ENCODE peak calls at places on chromosomes 3 and 15, in eight cellular contexts. One of them, this sample, is unnamed.

GRCh38 chr15:95875141-95875643 is 455.3 kb upstream of the NR2F2 start:
- DNase-seq in fibroblast of lung: peak; percentile 64
- DNase-seq in CD8-positive, alpha-beta T cell: no peak
- DNase-seq in CD4-positive, alpha-beta memory T cell: peak; percentile 56
- DNase-seq in GM12878: no peak
- DNase-seq in pancreas: no peak
- DNase-seq in tibial artery: peak; percentile 56
- DNase-seq in uterus: peak; percentile 35
- DNase-seq in this sample: no peak

GRCh38 chr3:61239871-61240270 is 11.4 kb downstream of the FHIT start:
- DNase-seq in uterus: peak; percentile 20
- DNase-seq in CD8-positive, alpha-beta T cell: no peak
- DNase-seq in fibroblast of lung: no peak
- DNase-seq in CD4-positive, alpha-beta memory T cell: no peak
- DNase-seq in GM12878: no peak
- DNase-seq in tibial artery: no peak
- DNase-seq in pancreas: no peak
- DNase-seq in this sample: no peak

GRCh38 chr3:11807651-11808050 is 39.0 kb downstream of the TAMM41 start:
- DNase-seq in uterus: no peak
- DNase-seq in pancreas: no peak
- DNase-seq in fibroblast of lung: no peak
- DNase-seq in CD4-positive, alpha-beta memory T cell: no peak
- DNase-seq in GM12878: no peak
- DNase-seq in CD8-positive, alpha-beta T cell: no peak
- DNase-seq in tibial artery: no peak
- DNase-seq in this sample: no peak

GRCh38 chr3:109132801-109133473 is 3.6 kb upstream of the C3orf85 start:
- DNase-seq in CD4-positive, alpha-beta memory T cell: no peak
- DNase-seq in CD8-positive, alpha-beta T cell: no peak
- DNase-seq in GM12878: no peak
- DNase-seq in uterus: no peak
- DNase-seq in tibial artery: no peak
- DNase-seq in fibroblast of lung: peak; percentile 94
- DNase-seq in pancreas: peak; percentile 10
- DNase-seq in this sample: no peak

GRCh38 chr3:159852821-159853505 is 135.7 kb upstream of the IL12A start:
- DNase-seq in GM12878: no peak
- DNase-seq in CD4-positive, alpha-beta memory T cell: no peak
- DNase-seq in tibial artery: peak; percentile 41
- DNase-seq in fibroblast of lung: peak; percentile 72
- DNase-seq in uterus: peak; percentile 55
- DNase-seq in pancreas: peak; percentile 2
- DNase-seq in CD8-positive, alpha-beta T cell: no peak
- DNase-seq in this sample: no peak

GRCh38 chr15:77825546-77825945 is 192.8 kb upstream of the LINGO1 start:
- DNase-seq in tibial artery: no peak
- DNase-seq in pancreas: no peak
- DNase-seq in fibroblast of lung: no peak
- DNase-seq in CD4-positive, alpha-beta memory T cell: no peak
- DNase-seq in uterus: no peak
- DNase-seq in GM12878: no peak
- DNase-seq in CD8-positive, alpha-beta T cell: no peak
- DNase-seq in this sample: no peak

GRCh38 chr3:58178528-58179234 is 32.1 kb downstream of the DNASE1L3 start:
- DNase-seq in pancreas: no peak
- DNase-seq in uterus: no peak
- DNase-seq in GM12878: no peak
- DNase-seq in CD8-positive, alpha-beta T cell: no peak
- DNase-seq in CD4-positive, alpha-beta memory T cell: no peak
- DNase-seq in tibial artery: no peak
- DNase-seq in fibroblast of lung: no peak
- DNase-seq in this sample: no peak

GRCh38 chr15:79218588-79219200 is 63.8 kb upstream of the ANKRD34C start:
- DNase-seq in CD8-positive, alpha-beta T cell: no peak
- DNase-seq in pancreas: no peak
- DNase-seq in uterus: no peak
- DNase-seq in GM12878: no peak
- DNase-seq in CD4-positive, alpha-beta memory T cell: no peak
- DNase-seq in tibial artery: no peak
- DNase-seq in fibroblast of lung: peak; percentile 4
- DNase-seq in this sample: no peak

GRCh38 chr3:126521122-126521891 is 2.6 kb upstream of the CHST13 start:
- DNase-seq in CD8-positive, alpha-beta T cell: no peak
- DNase-seq in CD4-positive, alpha-beta memory T cell: no peak
- DNase-seq in pancreas: no peak
- DNase-seq in uterus: no peak
- DNase-seq in tibial artery: no peak
- DNase-seq in fibroblast of lung: no peak
- DNase-seq in GM12878: no peak
- DNase-seq in this sample: no peak

GRCh38 chr3:54968546-54969172 is 40.8 kb upstream of the LRTM1 start:
- DNase-seq in uterus: no peak
- DNase-seq in CD4-positive, alpha-beta memory T cell: no peak
- DNase-seq in GM12878: no peak
- DNase-seq in tibial artery: no peak
- DNase-seq in fibroblast of lung: peak; percentile 97
- DNase-seq in CD8-positive, alpha-beta T cell: no peak
- DNase-seq in pancreas: no peak
- DNase-seq in this sample: no peak

GRCh38 chr15:80309769-80310384 is 57.9 kb upstream of the CTXND1 start:
- DNase-seq in GM12878: no peak
- DNase-seq in pancreas: no peak
- DNase-seq in CD4-positive, alpha-beta memory T cell: no peak
- DNase-seq in tibial artery: no peak
- DNase-seq in fibroblast of lung: peak; percentile 20
- DNase-seq in uterus: no peak
- DNase-seq in CD8-positive, alpha-beta T cell: no peak
- DNase-seq in this sample: peak; percentile 48

GRCh38 chr3:69197922-69198540 is 75.6 kb upstream of the LMOD3 start:
- DNase-seq in CD4-positive, alpha-beta memory T cell: peak; percentile 67
- DNase-seq in uterus: no peak
- DNase-seq in GM12878: no peak
- DNase-seq in fibroblast of lung: no peak
- DNase-seq in CD8-positive, alpha-beta T cell: peak; percentile 36
- DNase-seq in pancreas: no peak
- DNase-seq in tibial artery: no peak
- DNase-seq in this sample: no peak

GRCh38 chr3:170910542-170910941 is 2.1 kb upstream of the EIF5A2 start:
- DNase-seq in GM12878: no peak
- DNase-seq in CD8-positive, alpha-beta T cell: no peak
- DNase-seq in fibroblast of lung: peak; percentile 6
- DNase-seq in uterus: no peak
- DNase-seq in pancreas: no peak
- DNase-seq in tibial artery: no peak
- DNase-seq in CD4-positive, alpha-beta memory T cell: no peak
- DNase-seq in this sample: no peak

GRCh38 chr3:56691165-56692000 is 8.3 kb upstream of the TASOR start:
- DNase-seq in CD4-positive, alpha-beta memory T cell: no peak
- DNase-seq in CD8-positive, alpha-beta T cell: no peak
- DNase-seq in fibroblast of lung: no peak
- DNase-seq in uterus: no peak
- DNase-seq in tibial artery: no peak
- DNase-seq in GM12878: no peak
- DNase-seq in pancreas: no peak
- DNase-seq in this sample: no peak

GRCh38 chr15:94670436-94671034 is 439.2 kb downstream of the MCTP2 start:
- DNase-seq in CD8-positive, alpha-beta T cell: no peak
- DNase-seq in pancreas: no peak
- DNase-seq in uterus: no peak
- DNase-seq in fibroblast of lung: peak; percentile 32
- DNase-seq in GM12878: no peak
- DNase-seq in tibial artery: no peak
- DNase-seq in CD4-positive, alpha-beta memory T cell: peak; percentile 9
- DNase-seq in this sample: no peak

GRCh38 chr3:76044601-76045600 is 259.6 kb upstream of the ZNF717 start:
- DNase-seq in tibial artery: peak; percentile 26
- DNase-seq in fibroblast of lung: no peak
- DNase-seq in GM12878: no peak
- DNase-seq in uterus: no peak
- DNase-seq in pancreas: no peak
- DNase-seq in CD4-positive, alpha-beta memory T cell: no peak
- DNase-seq in CD8-positive, alpha-beta T cell: no peak
- DNase-seq in this sample: peak; percentile 79

GRCh38 chr3:177473184-177473583 is 275.9 kb upstream of the TBL1XR1 start:
- DNase-seq in uterus: no peak
- DNase-seq in CD8-positive, alpha-beta T cell: no peak
- DNase-seq in pancreas: no peak
- DNase-seq in tibial artery: no peak
- DNase-seq in fibroblast of lung: peak; percentile 65
- DNase-seq in GM12878: no peak
- DNase-seq in CD4-positive, alpha-beta memory T cell: no peak
- DNase-seq in this sample: no peak

GRCh38 chr3:28940530-28940929 is 340.3 kb upstream of the RBMS3 start:
- DNase-seq in uterus: no peak
- DNase-seq in CD4-positive, alpha-beta memory T cell: no peak
- DNase-seq in fibroblast of lung: peak; percentile 98
- DNase-seq in GM12878: peak; percentile 33
- DNase-seq in tibial artery: peak; percentile 50
- DNase-seq in pancreas: no peak
- DNase-seq in CD8-positive, alpha-beta T cell: no peak
- DNase-seq in this sample: peak; percentile 64

GRCh38 chr3:151209652-151210051 is 6.6 kb upstream of the GPR171 start:
- DNase-seq in tibial artery: no peak
- DNase-seq in uterus: no peak
- DNase-seq in pancreas: no peak
- DNase-seq in CD4-positive, alpha-beta memory T cell: peak; percentile 68
- DNase-seq in GM12878: no peak
- DNase-seq in fibroblast of lung: no peak
- DNase-seq in CD8-positive, alpha-beta T cell: no peak
- DNase-seq in this sample: no peak

GRCh38 chr3:129248286-129248979 is 973 bp upstream of the COPG1 start:
- DNase-seq in pancreas: peak; percentile 20
- DNase-seq in CD4-positive, alpha-beta memory T cell: no peak
- DNase-seq in uterus: no peak
- DNase-seq in tibial artery: no peak
- DNase-seq in fibroblast of lung: no peak
- DNase-seq in CD8-positive, alpha-beta T cell: no peak
- DNase-seq in GM12878: no peak
- DNase-seq in this sample: no peak
- H3K27ac ChIP-seq in pancreas: peak overlapping the region; percentile 92
- H3K27ac ChIP-seq in CD4-positive, alpha-beta memory T cell: peak overlapping the region; percentile 92
- H3K27ac ChIP-seq in uterus: peak overlapping the region; percentile 90
- H3K27ac ChIP-seq in tibial artery: peak overlapping the region; percentile 89
- H3K27ac ChIP-seq in fibroblast of lung: peak overlapping the region; percentile 97
- H3K27ac ChIP-seq in CD8-positive, alpha-beta T cell: peak overlapping the region; percentile 89
- H3K27ac ChIP-seq in GM12878: peak overlapping the region; percentile 94
- H3K27ac ChIP-seq in this sample: no peak overlapping the region

GRCh38 chr3:141408596-141408995 is 40.3 kb downstream of the ZBTB38 start:
- DNase-seq in tibial artery: no peak
- DNase-seq in uterus: no peak
- DNase-seq in GM12878: no peak
- DNase-seq in CD8-positive, alpha-beta T cell: no peak
- DNase-seq in pancreas: no peak
- DNase-seq in fibroblast of lung: no peak
- DNase-seq in CD4-positive, alpha-beta memory T cell: no peak
- DNase-seq in this sample: no peak
- H3K4me1 ChIP-seq in tibial artery: peaks cover 96% of the 10 kb centered on the region
- H3K4me1 ChIP-seq in uterus: peaks cover 21% of the 10 kb centered on the region
- H3K4me1 ChIP-seq in GM12878: peaks cover 63% of the 10 kb centered on the region
- H3K4me1 ChIP-seq in CD8-positive, alpha-beta T cell: peaks cover 61% of the 10 kb centered on the region
- H3K4me1 ChIP-seq in pancreas: peaks cover 63% of the 10 kb centered on the region
- H3K4me1 ChIP-seq in fibroblast of lung: peaks cover 67% of the 10 kb centered on the region
- H3K4me1 ChIP-seq in CD4-positive, alpha-beta memory T cell: peaks cover 87% of the 10 kb centered on the region
- H3K4me1 ChIP-seq in this sample: peaks cover 51% of the 10 kb centered on the region

DNA sequence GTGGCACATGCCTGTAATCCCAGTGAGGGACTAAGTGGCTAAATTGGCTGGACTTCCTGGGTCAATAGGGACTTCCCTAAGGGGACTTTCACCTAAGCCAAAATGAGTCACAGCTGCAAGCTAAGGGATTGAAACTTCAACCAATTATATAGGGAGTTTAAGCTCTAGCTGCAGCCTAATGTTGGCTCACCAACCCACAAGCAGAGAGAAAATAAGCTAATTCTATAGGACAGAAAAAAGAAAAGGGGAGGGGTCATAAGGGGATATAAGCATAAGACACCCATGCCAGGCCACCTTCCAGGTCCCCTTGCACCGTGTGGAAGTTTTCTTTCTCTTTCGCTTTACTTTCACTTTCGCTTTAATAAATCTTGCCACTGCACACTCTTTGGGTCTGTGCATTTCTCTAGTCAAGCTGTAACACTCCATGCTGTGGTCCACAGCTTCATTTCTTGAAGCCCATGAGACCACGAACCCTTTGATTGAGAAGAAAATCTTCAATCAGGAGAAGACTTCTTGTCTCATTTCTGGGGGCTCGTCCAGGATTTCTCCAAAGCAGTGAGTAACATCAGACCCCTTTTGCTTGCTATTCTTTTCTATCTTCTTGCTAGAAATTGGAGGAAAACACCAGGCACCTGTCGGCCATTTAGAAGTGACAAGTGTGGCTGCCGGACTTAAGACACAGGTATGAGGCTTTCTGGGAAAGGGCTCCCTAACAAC is 192.3 kb downstream of the IGSF11 start:
- DNase-seq in uterus: no peak
- DNase-seq in pancreas: no peak
- DNase-seq in fibroblast of lung: peak; percentile 7
- DNase-seq in tibial artery: no peak
- DNase-seq in GM12878: peak; percentile 20
- DNase-seq in CD4-positive, alpha-beta memory T cell: no peak
- DNase-seq in CD8-positive, alpha-beta T cell: no peak
- DNase-seq in this sample: no peak
- H3K9me3 ChIP-seq in uterus: no peaks in the 10 kb centered on the region
- H3K9me3 ChIP-seq in pancreas: no peaks in the 10 kb centered on the region
- H3K9me3 ChIP-seq in fibroblast of lung: no peaks in the 10 kb centered on the region
- H3K9me3 ChIP-seq in tibial artery: peaks cover 20% of the 10 kb centered on the region
- H3K9me3 ChIP-seq in GM12878: peaks cover 26% of the 10 kb centered on the region
- H3K9me3 ChIP-seq in CD4-positive, alpha-beta memory T cell: peaks cover 19% of the 10 kb centered on the region
- H3K9me3 ChIP-seq in CD8-positive, alpha-beta T cell: peaks cover 10% of the 10 kb centered on the region
- H3K9me3 ChIP-seq in this sample: no peaks in the 10 kb centered on the region

GRCh38 chr15:70109982-70110381 is 12.3 kb upstream of the TLE3 start:
- DNase-seq in CD4-positive, alpha-beta memory T cell: no peak
- DNase-seq in GM12878: no peak
- DNase-seq in fibroblast of lung: no peak
- DNase-seq in tibial artery: no peak
- DNase-seq in CD8-positive, alpha-beta T cell: no peak
- DNase-seq in uterus: no peak
- DNase-seq in pancreas: no peak
- DNase-seq in this sample: no peak

GRCh38 chr15:70113304-70113700 is 15.6 kb upstream of the TLE3 start:
- DNase-seq in pancreas: no peak
- DNase-seq in tibial artery: peak; percentile 77
- DNase-seq in CD4-positive, alpha-beta memory T cell: no peak
- DNase-seq in fibroblast of lung: no peak
- DNase-seq in CD8-positive, alpha-beta T cell: no peak
- DNase-seq in uterus: no peak
- DNase-seq in GM12878: no peak
- DNase-seq in this sample: no peak

GRCh38 chr15:70109522-70109921 is 11.8 kb upstream of the TLE3 start:
- DNase-seq in uterus: no peak
- DNase-seq in CD8-positive, alpha-beta T cell: no peak
- DNase-seq in CD4-positive, alpha-beta memory T cell: no peak
- DNase-seq in fibroblast of lung: no peak
- DNase-seq in GM12878: no peak
- DNase-seq in pancreas: no peak
- DNase-seq in tibial artery: no peak
- DNase-seq in this sample: no peak

GRCh38 chr15:70112018-70112395 is 14.3 kb upstream of the TLE3 start:
- DNase-seq in pancreas: no peak
- DNase-seq in CD4-positive, alpha-beta memory T cell: no peak
- DNase-seq in GM12878: no peak
- DNase-seq in uterus: no peak
- DNase-seq in fibroblast of lung: peak; percentile 70
- DNase-seq in CD8-positive, alpha-beta T cell: no peak
- DNase-seq in tibial artery: no peak
- DNase-seq in this sample: no peak

GRCh38 chr15:70111203-70112017 is 13.7 kb upstream of the TLE3 start:
- DNase-seq in fibroblast of lung: peak; percentile 91
- DNase-seq in CD8-positive, alpha-beta T cell: no peak
- DNase-seq in tibial artery: peak; percentile 62
- DNase-seq in pancreas: peak; percentile 71
- DNase-seq in GM12878: no peak
- DNase-seq in CD4-positive, alpha-beta memory T cell: no peak
- DNase-seq in uterus: peak; percentile 77
- DNase-seq in this sample: peak; percentile 93
- H3K27ac ChIP-seq in fibroblast of lung: no peak overlapping the region
- H3K27ac ChIP-seq in CD8-positive, alpha-beta T cell: no peak overlapping the region
- H3K27ac ChIP-seq in tibial artery: peak overlapping the region; percentile 57
- H3K27ac ChIP-seq in pancreas: peak overlapping the region; percentile 80
- H3K27ac ChIP-seq in GM12878: no peak overlapping the region
- H3K27ac ChIP-seq in CD4-positive, alpha-beta memory T cell: no peak overlapping the region
- H3K27ac ChIP-seq in uterus: peak overlapping the region; percentile 88
- H3K27ac ChIP-seq in this sample: peak overlapping the region; percentile 84

This sample was measured in testis.